ENCODE peak calls at places on chromosomes 4 and X, in five cellular contexts. One of them, this sample, is unnamed.
A peak's percentile ranks its signal among the peaks of the same experiment; 100 is the strongest.

GRCh38 chr4:2297606-2298517 is 36.0 kb upstream of the MXD4 start:
- DNase-seq in thoracic aorta: no peak
- DNase-seq in cerebellum: no peak
- DNase-seq in amniotic stem cell: no peak
- DNase-seq in fibroblast of gingiva: no peak
- DNase-seq in this sample: no peak

GRCh38 chr4:137531121-137531520 is 1.2 kb downstream of the PCDH18 start:
- DNase-seq in thoracic aorta: no peak
- DNase-seq in cerebellum: no peak
- DNase-seq in amniotic stem cell: peak; percentile 55
- DNase-seq in fibroblast of gingiva: peak; percentile 71
- DNase-seq in this sample: no peak

GRCh38 chrX:65674351-65674893 is 7.0 kb downstream of the MSN start:
- DNase-seq in thoracic aorta: no peak
- DNase-seq in cerebellum: no peak
- DNase-seq in amniotic stem cell: no peak
- DNase-seq in fibroblast of gingiva: no peak
- DNase-seq in this sample: no peak

GRCh38 chr4:142366821-142367220 is 479.3 kb downstream of the INPP4B start:
- DNase-seq in thoracic aorta: no peak
- DNase-seq in cerebellum: no peak
- DNase-seq in amniotic stem cell: no peak
- DNase-seq in fibroblast of gingiva: no peak
- DNase-seq in this sample: no peak

GRCh38 chr4:40702800-40703151 is 47.0 kb upstream of the NSUN7 start:
- DNase-seq in thoracic aorta: no peak
- DNase-seq in cerebellum: no peak
- DNase-seq in amniotic stem cell: no peak
- DNase-seq in fibroblast of gingiva: no peak
- DNase-seq in this sample: no peak

GRCh38 chr4:72314869-72315268 is 254.2 kb downstream of the ADAMTS3 start:
- DNase-seq in thoracic aorta: no peak
- DNase-seq in cerebellum: no peak
- DNase-seq in amniotic stem cell: peak; percentile 60
- DNase-seq in fibroblast of gingiva: peak; percentile 94
- DNase-seq in this sample: peak; percentile 41

GRCh38 chr4:4394644-4395043 is 7.7 kb downstream of the NSG1 start:
- DNase-seq in thoracic aorta: no peak
- DNase-seq in cerebellum: no peak
- DNase-seq in amniotic stem cell: no peak
- DNase-seq in fibroblast of gingiva: no peak
- DNase-seq in this sample: no peak

GRCh38 chr4:177367336-177367735 is 57.7 kb downstream of the NEIL3 start:
- DNase-seq in thoracic aorta: no peak
- DNase-seq in cerebellum: no peak
- DNase-seq in amniotic stem cell: no peak
- DNase-seq in fibroblast of gingiva: peak; percentile 13
- DNase-seq in this sample: no peak

GRCh38 chrX:622104-622503 is 8.5 kb upstream of the SHOX start:
- DNase-seq in thoracic aorta: no peak
- DNase-seq in cerebellum: no peak
- DNase-seq in amniotic stem cell: no peak
- DNase-seq in fibroblast of gingiva: no peak
- DNase-seq in this sample: no peak

GRCh38 chr4:72631296-72631695 is 62.3 kb upstream of the ADAMTS3 start:
- DNase-seq in thoracic aorta: no peak
- DNase-seq in cerebellum: peak; percentile 10
- DNase-seq in amniotic stem cell: peak; percentile 53
- DNase-seq in fibroblast of gingiva: peak; percentile 31
- DNase-seq in this sample: peak; percentile 9

GRCh38 chr4:172168888-172169287 is 355.7 kb downstream of the GALNTL6 start:
- DNase-seq in thoracic aorta: no peak
- DNase-seq in cerebellum: no peak
- DNase-seq in amniotic stem cell: peak; percentile 21
- DNase-seq in fibroblast of gingiva: peak; percentile 39
- DNase-seq in this sample: no peak

GRCh38 chr4:155722816-155723499 is 35.9 kb upstream of the GUCY1B1 start:
- DNase-seq in thoracic aorta: no peak
- DNase-seq in cerebellum: no peak
- DNase-seq in amniotic stem cell: no peak
- DNase-seq in fibroblast of gingiva: peak; percentile 45
- DNase-seq in this sample: no peak